ENCODE peak calls at places on chromosomes 2 and 18, in eight cellular contexts. M, K, U, I, A, P, W and N are unnamed samples.

GRCh38 chr2:16400127-16400623 is 265.5 kb downstream of the CYRIA start:
- DNase-seq in M (peak; percentile 51), K (no peak), U (no peak), I (no peak), A (peak; percentile 65), P (no peak), W (no peak), N (no peak)

GRCh38 chr18:7822435-7823425 is 255.6 kb downstream of the PTPRM start:
- DNase-seq in M (peak; percentile 26), K (peak; percentile 45), U (no peak), I (no peak), A (no peak), P (no peak), W (no peak), N (no peak)

GRCh38 chr2:171403181-171403580 is 30.6 kb downstream of the METTL8 start:
- DNase-seq in M (no peak), K (peak; percentile 71), U (no peak), I (no peak), A (no peak), P (no peak), W (no peak), N (no peak)

GRCh38 chr2:54531558-54531957 is 75.4 kb downstream of the SPTBN1 start:
- DNase-seq in M (no peak), K (peak; percentile 90), U (no peak), I (peak; percentile 83), A (no peak), P (no peak), W (no peak), N (no peak)

GRCh38 chr18:10417679-10418078 is 36.8 kb upstream of the APCDD1 start:
- DNase-seq in M (no peak), K (peak; percentile 50), U (no peak), I (no peak), A (no peak), P (no peak), W (no peak), N (no peak)

GRCh38 chr18:56696966-56697365 is 45.8 kb downstream of the WDR7 start:
- DNase-seq in M (no peak), K (peak; percentile 15), U (no peak), I (no peak), A (no peak), P (no peak), W (no peak), N (no peak)

GRCh38 chr2:86308356-86308755 is 29.1 kb downstream of the REEP1 start:
- DNase-seq in M (no peak), K (no peak), U (no peak), I (no peak), A (no peak), P (no peak), W (no peak), N (no peak)

GRCh38 chr2:108492364-108492763 is 41.9 kb upstream of the LIMS1 start:
- DNase-seq in M (no peak), K (peak; percentile 96), U (peak; percentile 19), I (peak; percentile 22), A (peak; percentile 44), P (no peak), W (no peak), N (no peak)

GRCh38 chr2:63721082-63721424 is 120.6 kb upstream of the UGP2 start:
- DNase-seq in M (no peak), K (no peak), U (no peak), I (no peak), A (no peak), P (no peak), W (no peak), N (no peak)

GRCh38 chr2:36476411-36476810 is 120.8 kb downstream of the CRIM1 start:
- DNase-seq in M (no peak), K (no peak), U (no peak), I (no peak), A (no peak), P (no peak), W (no peak), N (no peak)

GRCh38 chr18:34866739-34867138 is 156.6 kb downstream of the DTNA start:
- DNase-seq in M (no peak), K (no peak), U (no peak), I (no peak), A (peak; percentile 14), P (no peak), W (no peak), N (no peak)

GRCh38 chr2:120546077-120546864 is 189.4 kb upstream of the GLI2 start:
- DNase-seq in M (peak; percentile 63), K (peak; percentile 98), U (peak; percentile 92), I (no peak), A (peak; percentile 92), P (no peak), W (no peak), N (no peak)

GRCh38 chr18:22342625-22343024 is 75.1 kb downstream of the CTAGE1 start:
- DNase-seq in M (no peak), K (peak; percentile 97), U (peak; percentile 24), I (no peak), A (peak; percentile 52), P (no peak), W (no peak), N (peak; percentile 32)

GRCh38 chr2:217858519-217859466 is 144.0 kb downstream of the TNS1 start:
- DNase-seq in M (peak; percentile 88), K (peak; percentile 82), U (peak; percentile 97), I (no peak), A (peak; percentile 92), P (no peak), W (no peak), N (no peak)

GRCh38 chr18:49249523-49249922 is 210.9 kb downstream of the DYM start:
- DNase-seq in M (no peak), K (peak; percentile 85), U (peak; percentile 68), I (peak; percentile 52), A (no peak), P (no peak), W (no peak), N (no peak)

GRCh38 chr2:37742286-37742685 is 70.8 kb upstream of the CDC42EP3 start:
- DNase-seq in M (no peak), K (peak; percentile 67), U (no peak), I (no peak), A (no peak), P (no peak), W (no peak), N (no peak)

GRCh38 chr18:37460616-37461015 is 105.0 kb downstream of the CELF4 start:
- DNase-seq in M (no peak), K (peak; percentile 5), U (no peak), I (no peak), A (no peak), P (no peak), W (no peak), N (no peak)

GRCh38 chr2:1727796-1728474 is 16.4 kb downstream of the PXDN start:
- DNase-seq in M (no peak), K (no peak), U (no peak), I (no peak), A (no peak), P (no peak), W (no peak), N (no peak)

GRCh38 chr2:226378733-226379132 is 420.9 kb downstream of the IRS1 start:
- DNase-seq in M (no peak), K (peak; percentile 55), U (no peak), I (no peak), A (peak; percentile 47), P (no peak), W (no peak), N (no peak)

GRCh38 chr2:135561925-135562324 is 30.6 kb downstream of the R3HDM1 start:
- DNase-seq in M (no peak), K (no peak), U (no peak), I (no peak), A (no peak), P (no peak), W (no peak), N (no peak)

GRCh38 chr2:136054856-136055255 is 63.1 kb downstream of the CXCR4 start:
- DNase-seq in M (no peak), K (no peak), U (no peak), I (no peak), A (no peak), P (no peak), W (no peak), N (no peak)

GRCh38 chr2:109406301-109406700 is 207.5 kb downstream of the SEPTIN10 start:
- DNase-seq in M (no peak), K (no peak), U (no peak), I (no peak), A (no peak), P (no peak), W (no peak), N (no peak)

GRCh38 chr2:180507028-180507427 is 473.4 kb upstream of the UBE2E3 start:
- DNase-seq in M (no peak), K (no peak), U (no peak), I (no peak), A (no peak), P (no peak), W (no peak), N (no peak)

GRCh38 chr18:37391698-37392548 is 173.7 kb downstream of the CELF4 start:
- DNase-seq in M (no peak), K (no peak), U (no peak), I (no peak), A (no peak), P (no peak), W (no peak), N (no peak)

GRCh38 chr2:206692971-206693370 is 25.2 kb downstream of the DYTN start:
- DNase-seq in M (no peak), K (no peak), U (no peak), I (no peak), A (no peak), P (no peak), W (no peak), N (no peak)

GRCh38 chr2:139366659-139367058 is 586.5 kb upstream of the NXPH2 start:
- DNase-seq in M (no peak), K (no peak), U (no peak), I (no peak), A (no peak), P (no peak), W (no peak), N (no peak)

GRCh38 chr2:128436498-128437180 is 118.0 kb upstream of the HS6ST1 start:
- DNase-seq in M (no peak), K (no peak), U (no peak), I (no peak), A (no peak), P (no peak), W (no peak), N (no peak)

GRCh38 chr18:77112161-77112801 is 20.3 kb downstream of the MBP start:
- DNase-seq in M (no peak), K (no peak), U (no peak), I (no peak), A (no peak), P (no peak), W (no peak), N (peak; percentile 2)

GRCh38 chr2:152336854-152337510 is 2.0 kb downstream of the FMNL2 start:
- DNase-seq in M (no peak), K (peak; percentile 72), U (no peak), I (no peak), A (peak; percentile 40), P (peak; percentile 53), W (no peak), N (no peak)

GRCh38 chr18:79970419-79971133 is 6.1 kb downstream of the HSBP1L1 start:
- DNase-seq in M (no peak), K (no peak), U (no peak), I (no peak), A (no peak), P (no peak), W (no peak), N (no peak)

GRCh38 chr18:39960545-39960944 is 1994.5 kb upstream of the PIK3C3 start:
- DNase-seq in M (no peak), K (peak; percentile 68), U (no peak), I (no peak), A (no peak), P (no peak), W (no peak), N (no peak)

GRCh38 chr18:23710068-23710527 is 20.8 kb downstream of the LAMA3 start:
- DNase-seq in M (no peak), K (peak; percentile 98), U (no peak), I (no peak), A (peak; percentile 43), P (no peak), W (no peak), N (no peak)